ENCODE peak calls at places on chromosomes 5 and 9, in nine cellular contexts. N is OCI-LY7, U is iPS DF 6.9, T is neural progenitor cell, D is PC-9, W is fibroblast of lung, I is cardiac muscle cell, Z is A549, B is stomach. F is an unnamed sample.

GRCh38 chr9:89675403-89675771 is 70.6 kb downstream of the GADD45G start:
- DNase-seq in N (no peak), U (no peak), T (no peak), D (no peak), W (no peak), I (no peak), Z (no peak), B (no peak), F (peak; percentile 29)

GRCh38 chr9:134455951-134456739 is 129.9 kb downstream of the RXRA start:
- DNase-seq in N (no peak), U (no peak), T (no peak), D (peak; percentile 79), W (peak; percentile 99), I (no peak), Z (peak; percentile 59), B (peak; percentile 61), F (peak; percentile 90)

GRCh38 chr9:75064307-75065025 is 23.5 kb downstream of the NMRK1 start:
- DNase-seq in N (no peak), U (no peak), T (no peak), D (no peak), W (peak; percentile 62), I (no peak), Z (no peak), B (no peak), F (no peak)

GRCh38 chr5:102223542-102224444 is 72.3 kb downstream of the SLCO4C1 start:
- DNase-seq in N (peak; percentile 50), U (no peak), T (peak; percentile 64), D (no peak), W (peak; percentile 10), I (peak; percentile 57), Z (no peak), B (no peak), F (peak; percentile 68)

GRCh38 chr9:38107811-38108304 is 38.8 kb upstream of the SHB start:
- DNase-seq in N (no peak), U (no peak), T (peak; percentile 85), D (no peak), W (peak; percentile 16), I (no peak), Z (no peak), B (peak; percentile 64), F (no peak)

GRCh38 chr5:40569549-40570270 is 110.0 kb upstream of the PTGER4 start:
- DNase-seq in N (no peak), U (no peak), T (no peak), D (no peak), W (peak; percentile 16), I (no peak), Z (no peak), B (no peak), F (no peak)

GRCh38 chr9:87119328-87119881 is 172.1 kb upstream of the GAS1 start:
- DNase-seq in N (no peak), U (no peak), T (no peak), D (no peak), W (peak; percentile 55), I (peak; percentile 38), Z (no peak), B (peak; percentile 74), F (peak; percentile 21)

GRCh38 chr9:89999534-90000370 is 394.9 kb downstream of the GADD45G start:
- DNase-seq in N (peak; percentile 69), U (no peak), T (no peak), D (no peak), W (peak; percentile 68), I (peak; percentile 88), Z (peak; percentile 18), B (peak; percentile 92), F (peak; percentile 86)

DNA sequence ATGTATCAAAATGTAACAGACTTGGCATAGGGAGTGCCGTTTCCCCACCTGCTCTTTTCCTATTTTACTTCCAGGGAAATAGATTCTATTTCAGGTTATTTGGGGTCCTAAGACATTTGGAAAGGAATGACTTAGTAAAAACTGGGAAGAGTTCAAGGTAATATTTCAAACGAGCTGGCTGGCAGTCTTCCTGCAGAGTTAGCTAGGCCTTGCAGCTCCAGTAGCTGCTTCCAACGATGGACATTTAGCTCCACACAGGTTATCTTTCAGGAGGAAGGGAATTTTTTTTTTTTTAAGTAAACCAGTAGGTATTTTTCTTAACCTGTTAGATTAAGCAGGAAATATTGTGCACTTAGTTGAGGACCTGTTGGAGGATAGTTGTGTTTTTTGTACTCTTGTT is 45.2 kb downstream of the TLE4 start:
- DNase-seq in N (no peak), U (no peak), T (no peak), D (no peak), W (no peak), I (no peak), Z (no peak), B (no peak), F (no peak)
- H3K4me1 ChIP-seq in N (peaks cover 5% of the 10 kb centered on the region), U (peaks cover 6% of the 10 kb centered on the region), T (peaks cover 90% of the 10 kb centered on the region), D (no peaks in the 10 kb centered on the region), W (peaks cover 9% of the 10 kb centered on the region), I (no peaks in the 10 kb centered on the region), Z (no peaks in the 10 kb centered on the region), B (peaks cover 23% of the 10 kb centered on the region), F (peaks cover 20% of the 10 kb centered on the region)

GRCh38 chr9:132372177-132373095 is 17.6 kb upstream of the SETX start:
- DNase-seq in N (peak; percentile 52), U (no peak), T (no peak), D (peak; percentile 40), W (no peak), I (no peak), Z (no peak), B (peak; percentile 34), F (peak; percentile 38)
- H3K27ac ChIP-seq in N (peak overlapping the region; percentile 51), U (no peak overlapping the region), T (no peak overlapping the region), D (no peak overlapping the region), W (no peak overlapping the region), I (no peak overlapping the region), Z (no peak overlapping the region), B (peak overlapping the region; percentile 68), F (no peak overlapping the region)

DNA sequence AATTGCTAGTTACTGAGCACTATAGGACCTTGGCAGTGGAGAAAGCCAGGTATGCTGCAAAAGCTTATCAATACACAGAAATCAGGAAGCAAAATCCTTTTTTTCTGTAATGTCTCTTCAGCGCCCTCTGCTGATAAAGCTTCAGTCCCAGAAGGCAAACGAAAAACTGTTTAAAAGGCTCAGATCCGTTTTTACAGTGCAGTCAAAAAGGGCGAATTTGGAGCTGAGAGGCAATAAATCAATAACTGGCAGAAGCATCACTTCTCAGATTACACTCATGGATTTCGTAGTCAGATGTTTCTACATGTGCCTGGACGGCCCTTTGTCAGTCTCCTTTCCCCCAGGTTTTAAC is 1.1 kb upstream of the MAN2A1 start:
- DNase-seq in N (peak; percentile 75), U (no peak), T (peak; percentile 51), D (no peak), W (no peak), I (no peak), Z (no peak), B (no peak), F (peak; percentile 84)
- H3K4me1 ChIP-seq in N (peaks cover 22% of the 10 kb centered on the region), U (no peaks in the 10 kb centered on the region), T (peaks cover 19% of the 10 kb centered on the region), D (peaks cover 13% of the 10 kb centered on the region), W (peaks cover 3% of the 10 kb centered on the region), I (no peaks in the 10 kb centered on the region), Z (peaks cover 14% of the 10 kb centered on the region), B (peaks cover 22% of the 10 kb centered on the region), F (peaks cover 6% of the 10 kb centered on the region)

GRCh38 chr5:6732634-6733410 is 19.6 kb downstream of the TENT4A start:
- DNase-seq in N (no peak), U (no peak), T (no peak), D (no peak), W (peak; percentile 81), I (no peak), Z (no peak), B (no peak), F (no peak)
- H3K27ac ChIP-seq in N (no peak overlapping the region), U (no peak overlapping the region), T (no peak overlapping the region), D (no peak overlapping the region), W (peak overlapping the region; percentile 77), I (no peak overlapping the region), Z (no peak overlapping the region), B (peak overlapping the region; percentile 39), F (no peak overlapping the region)

GRCh38 chr9:23799521-23799920 is 26.5 kb downstream of the ELAVL2 start:
- DNase-seq in N (no peak), U (no peak), T (peak; percentile 61), D (no peak), W (no peak), I (no peak), Z (no peak), B (no peak), F (no peak)

GRCh38 chr9:23801523-23801922 is 24.5 kb downstream of the ELAVL2 start:
- DNase-seq in N (no peak), U (no peak), T (no peak), D (no peak), W (no peak), I (no peak), Z (no peak), B (no peak), F (no peak)

GRCh38 chr9:23798325-23798724 is 27.7 kb downstream of the ELAVL2 start:
- DNase-seq in N (no peak), U (no peak), T (no peak), D (no peak), W (no peak), I (no peak), Z (no peak), B (no peak), F (no peak)

DNA sequence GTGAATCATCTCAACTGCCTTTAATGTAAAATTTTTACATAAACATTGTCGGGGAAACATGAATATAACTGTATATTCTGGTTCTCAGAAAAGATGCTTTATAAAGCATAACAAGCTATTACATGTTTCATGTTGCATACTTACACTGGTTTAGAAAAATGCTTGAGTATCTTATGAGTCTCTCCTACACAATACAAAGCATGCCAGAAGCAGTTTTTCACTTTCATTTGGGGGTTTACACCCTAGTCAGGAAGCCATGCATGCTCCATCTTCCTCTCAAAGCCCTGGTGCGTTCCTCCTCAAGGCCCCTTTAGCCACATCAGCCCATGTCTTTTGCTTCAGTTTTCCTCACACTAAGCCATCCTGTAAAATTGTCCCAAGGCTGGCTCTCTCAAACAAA is 22.8 kb downstream of the ELAVL2 start:
- DNase-seq in N (no peak), U (no peak), T (no peak), D (no peak), W (no peak), I (no peak), Z (no peak), B (no peak), F (no peak)
- H3K4me1 ChIP-seq in N (no peaks in the 10 kb centered on the region), U (peaks cover 5% of the 10 kb centered on the region), T (peaks cover 69% of the 10 kb centered on the region), D (no peaks in the 10 kb centered on the region), W (no peaks in the 10 kb centered on the region), I (no peaks in the 10 kb centered on the region), Z (no peaks in the 10 kb centered on the region), B (no peaks in the 10 kb centered on the region), F (peaks cover 5% of the 10 kb centered on the region)

F was measured in SJCRH30.